ENCODE peak calls at places on chromosomes 12 and 14, in six cellular contexts. One of them, this sample, is unnamed.

GRCh38 chr12:25781223-25781622 is 177.3 kb upstream of the RASSF8 start:
- DNase-seq in amygdala: no peak
- DNase-seq in KG1: no peak
- DNase-seq in AG04450: no peak
- DNase-seq in activated CD4-positive, alpha-beta T cell treated with anti-CD3 and anti-CD28 coated beads, Interleukin-2, amount 50 U/mL, for 4 hours: no peak
- DNase-seq in left kidney: no peak
- DNase-seq in this sample: no peak

GRCh38 chr12:78284417-78284816 is 453.7 kb downstream of the NAV3 start:
- DNase-seq in amygdala: no peak
- DNase-seq in activated CD4-positive, alpha-beta T cell treated with anti-CD3 and anti-CD28 coated beads, Interleukin-2, amount 50 U/mL, for 4 hours: no peak
- DNase-seq in KG1: no peak
- DNase-seq in AG04450: no peak
- DNase-seq in left kidney: no peak
- DNase-seq in this sample: no peak

GRCh38 chr12:51023625-51024395 is 2.4 kb downstream of the SLC11A2 start:
- DNase-seq in activated CD4-positive, alpha-beta T cell treated with anti-CD3 and anti-CD28 coated beads, Interleukin-2, amount 50 U/mL, for 4 hours: no peak
- DNase-seq in KG1: no peak
- DNase-seq in AG04450: no peak
- DNase-seq in amygdala: no peak
- DNase-seq in left kidney: no peak
- DNase-seq in this sample: no peak

GRCh38 chr12:11651785-11652184 is 2.3 kb downstream of the ETV6 start:
- DNase-seq in activated CD4-positive, alpha-beta T cell treated with anti-CD3 and anti-CD28 coated beads, Interleukin-2, amount 50 U/mL, for 4 hours: no peak
- DNase-seq in AG04450: no peak
- DNase-seq in amygdala: no peak
- DNase-seq in KG1: no peak
- DNase-seq in left kidney: no peak
- DNase-seq in this sample: no peak

GRCh38 chr12:81558031-81558430 is 201.1 kb downstream of the PPFIA2 start:
- DNase-seq in KG1: no peak
- DNase-seq in amygdala: no peak
- DNase-seq in left kidney: no peak
- DNase-seq in activated CD4-positive, alpha-beta T cell treated with anti-CD3 and anti-CD28 coated beads, Interleukin-2, amount 50 U/mL, for 4 hours: no peak
- DNase-seq in AG04450: no peak
- DNase-seq in this sample: no peak

GRCh38 chr12:120737557-120738251 is 12.1 kb downstream of the ACADS start:
- DNase-seq in activated CD4-positive, alpha-beta T cell treated with anti-CD3 and anti-CD28 coated beads, Interleukin-2, amount 50 U/mL, for 4 hours: no peak
- DNase-seq in AG04450: no peak
- DNase-seq in left kidney: peak
- DNase-seq in KG1: no peak
- DNase-seq in amygdala: no peak
- DNase-seq in this sample: peak

GRCh38 chr12:127355061-127355820 is 911.7 kb upstream of the TMEM132C start:
- DNase-seq in KG1: no peak
- DNase-seq in left kidney: peak
- DNase-seq in AG04450: no peak
- DNase-seq in amygdala: no peak
- DNase-seq in activated CD4-positive, alpha-beta T cell treated with anti-CD3 and anti-CD28 coated beads, Interleukin-2, amount 50 U/mL, for 4 hours: no peak
- DNase-seq in this sample: peak

GRCh38 chr12:116878567-116879508 is 2.4 kb downstream of the HRK start:
- DNase-seq in KG1: no peak
- DNase-seq in left kidney: peak
- DNase-seq in amygdala: no peak
- DNase-seq in AG04450: no peak
- DNase-seq in activated CD4-positive, alpha-beta T cell treated with anti-CD3 and anti-CD28 coated beads, Interleukin-2, amount 50 U/mL, for 4 hours: no peak
- DNase-seq in this sample: peak

GRCh38 chr14:63923422-63923752 is 70.6 kb downstream of the SYNE2 start:
- DNase-seq in KG1: no peak
- DNase-seq in left kidney: no peak
- DNase-seq in amygdala: no peak
- DNase-seq in AG04450: no peak
- DNase-seq in activated CD4-positive, alpha-beta T cell treated with anti-CD3 and anti-CD28 coated beads, Interleukin-2, amount 50 U/mL, for 4 hours: no peak
- DNase-seq in this sample: no peak

GRCh38 chr14:22536853-22537338 is 52.1 kb downstream of the DAD1 start:
- DNase-seq in activated CD4-positive, alpha-beta T cell treated with anti-CD3 and anti-CD28 coated beads, Interleukin-2, amount 50 U/mL, for 4 hours: peak
- DNase-seq in left kidney: no peak
- DNase-seq in AG04450: peak
- DNase-seq in amygdala: no peak
- DNase-seq in KG1: no peak
- DNase-seq in this sample: no peak

GRCh38 chr12:86256169-86256568 is at the start of gene MGAT4C:
- DNase-seq in amygdala: no peak
- DNase-seq in activated CD4-positive, alpha-beta T cell treated with anti-CD3 and anti-CD28 coated beads, Interleukin-2, amount 50 U/mL, for 4 hours: no peak
- DNase-seq in AG04450: no peak
- DNase-seq in KG1: no peak
- DNase-seq in left kidney: peak
- DNase-seq in this sample: no peak

GRCh38 chr12:110928700-110929099 is 8.3 kb upstream of the MYL2 start:
- DNase-seq in KG1: no peak
- DNase-seq in activated CD4-positive, alpha-beta T cell treated with anti-CD3 and anti-CD28 coated beads, Interleukin-2, amount 50 U/mL, for 4 hours: no peak
- DNase-seq in left kidney: no peak
- DNase-seq in amygdala: no peak
- DNase-seq in AG04450: no peak
- DNase-seq in this sample: no peak